ENCODE peak calls at places on chromosomes 3 and 15, in five cellular contexts. O is LNCaP clone FGC, Q is pons, A is HuH-7, N is RPMI8226. R is an unnamed sample.

GRCh38 chr3:39378092-39378491 is 5.1 kb upstream of the SLC25A38 start:
- DNase-seq in N (peak; percentile 74), O (peak; percentile 63), A (peak; percentile 73), Q (no peak), R (peak; percentile 70)

GRCh38 chr15:78049691-78050440 is 27.6 kb downstream of the TBC1D2B start:
- DNase-seq in O (no peak), A (no peak), Q (no peak), N (no peak), R (peak; percentile 70)

GRCh38 chr3:62164746-62165145 is 208.6 kb downstream of the FEZF2 start:
- DNase-seq in A (no peak), O (no peak), Q (no peak), N (no peak), R (no peak)

GRCh38 chr3:8345396-8345795 is 156.2 kb upstream of the LMCD1 start:
- DNase-seq in A (no peak), O (no peak), N (no peak), Q (no peak), R (no peak)

GRCh38 chr15:68383161-68384074 is 48.5 kb downstream of the ITGA11 start:
- DNase-seq in O (no peak), N (peak; percentile 75), Q (peak; percentile 45), A (peak; percentile 60), R (peak; percentile 83)

GRCh38 chr3:119173325-119173724 is at the start of gene UPK1B:
- DNase-seq in A (no peak), Q (no peak), O (no peak), N (no peak), R (no peak)

GRCh38 chr3:13575459-13576061 is 26.6 kb downstream of the FBLN2 start:
- DNase-seq in O (no peak), Q (no peak), N (no peak), A (no peak), R (no peak)

GRCh38 chr3:23086831-23087230 is 116.3 kb upstream of the UBE2E2 start:
- DNase-seq in A (no peak), N (no peak), O (no peak), Q (no peak), R (no peak)

GRCh38 chr3:80097674-80098073 is 329.9 kb upstream of the ROBO1 start:
- DNase-seq in Q (no peak), N (no peak), A (no peak), O (no peak), R (no peak)

GRCh38 chr15:74725845-74726773 is 781 bp upstream of the CYP1A1 start:
- DNase-seq in N (peak; percentile 76), Q (no peak), O (no peak), A (peak; percentile 89), R (peak; percentile 77)

GRCh38 chr3:60216462-60216861 is 1034.8 kb downstream of the FHIT start:
- DNase-seq in O (no peak), Q (no peak), A (no peak), N (no peak), R (no peak)

GRCh38 chr15:90095521-90095959 is 6.7 kb downstream of the IDH2 start:
- DNase-seq in Q (no peak), A (no peak), O (peak; percentile 84), N (peak; percentile 74), R (no peak)

GRCh38 chr3:180184806-180185205 is 148.1 kb upstream of the PEX5L start:
- DNase-seq in Q (no peak), N (no peak), O (no peak), A (no peak), R (no peak)

GRCh38 chr3:39011191-39011736 is 40.5 kb downstream of the SCN11A start:
- DNase-seq in N (no peak), Q (peak; percentile 10), A (no peak), O (no peak), R (no peak)

GRCh38 chr3:114143817-114144216 is 35.0 kb downstream of the DRD3 start:
- DNase-seq in Q (no peak), O (no peak), N (no peak), A (no peak), R (no peak)

GRCh38 chr3:13878711-13879101 is 1.2 kb downstream of the WNT7A start:
- DNase-seq in A (no peak), O (no peak), N (no peak), Q (no peak), R (no peak)